ENCODE peak calls at places on chromosomes 2 and 18, in six cellular contexts. Q, G, R, B, A and Y are unnamed samples.

GRCh38 chr18:75341897-75342296 is 85.6 kb downstream of the SMIM21 start:
- DNase-seq in B (no peak), A (no peak), G (no peak), R (no peak), Q (no peak), Y (no peak)

GRCh38 chr2:181657379-181657778 is 474 bp upstream of the CERKL start:
- DNase-seq in G (no peak), A (no peak), R (no peak), B (no peak), Q (peak), Y (no peak)

GRCh38 chr18:35051978-35052377 is 10.8 kb downstream of the MAPRE2 start:
- DNase-seq in Q (no peak), B (peak), G (no peak), A (no peak), R (no peak), Y (no peak)

GRCh38 chr2:54977149-54977548 is 73.1 kb downstream of the RTN4 start:
- DNase-seq in G (no peak), B (no peak), Q (no peak), A (no peak), R (no peak), Y (no peak)

GRCh38 chr18:49472459-49472858 is 12.0 kb upstream of the DYM start:
- DNase-seq in A (no peak), Q (no peak), R (no peak), B (no peak), G (no peak), Y (no peak)

GRCh38 chr2:122117371-122117770 is 361.9 kb downstream of the TSN start:
- DNase-seq in G (no peak), Q (no peak), R (no peak), A (no peak), B (no peak), Y (no peak)

GRCh38 chr2:222907790-222908431 is 47.1 kb downstream of the ACSL3 start:
- DNase-seq in G (no peak), B (peak), R (peak), Q (peak), A (no peak), Y (no peak)

GRCh38 chr2:226781471-226781870 is 18.1 kb downstream of the IRS1 start:
- DNase-seq in A (no peak), G (no peak), R (peak), B (no peak), Q (peak), Y (no peak)

GRCh38 chr2:64768426-64769033 is 114.8 kb upstream of the SERTAD2 start:
- DNase-seq in R (no peak), Q (peak), G (no peak), B (no peak), A (no peak), Y (no peak)

GRCh38 chr2:48131503-48132293 is 225.4 kb upstream of the FBXO11 start:
- DNase-seq in R (peak), A (no peak), Q (no peak), G (no peak), B (peak), Y (no peak)

GRCh38 chr2:48124592-48124991 is 218.3 kb upstream of the FBXO11 start:
- DNase-seq in B (no peak), Q (no peak), R (peak), G (no peak), A (no peak), Y (no peak)

GRCh38 chr2:48126180-48126579 is 219.9 kb upstream of the FBXO11 start:
- DNase-seq in A (no peak), B (peak), Q (no peak), G (no peak), R (peak), Y (no peak)

GRCh38 chr2:48127612-48128191 is 221.4 kb upstream of the FBXO11 start:
- DNase-seq in Q (no peak), G (no peak), B (no peak), A (no peak), R (peak), Y (no peak)

DNA sequence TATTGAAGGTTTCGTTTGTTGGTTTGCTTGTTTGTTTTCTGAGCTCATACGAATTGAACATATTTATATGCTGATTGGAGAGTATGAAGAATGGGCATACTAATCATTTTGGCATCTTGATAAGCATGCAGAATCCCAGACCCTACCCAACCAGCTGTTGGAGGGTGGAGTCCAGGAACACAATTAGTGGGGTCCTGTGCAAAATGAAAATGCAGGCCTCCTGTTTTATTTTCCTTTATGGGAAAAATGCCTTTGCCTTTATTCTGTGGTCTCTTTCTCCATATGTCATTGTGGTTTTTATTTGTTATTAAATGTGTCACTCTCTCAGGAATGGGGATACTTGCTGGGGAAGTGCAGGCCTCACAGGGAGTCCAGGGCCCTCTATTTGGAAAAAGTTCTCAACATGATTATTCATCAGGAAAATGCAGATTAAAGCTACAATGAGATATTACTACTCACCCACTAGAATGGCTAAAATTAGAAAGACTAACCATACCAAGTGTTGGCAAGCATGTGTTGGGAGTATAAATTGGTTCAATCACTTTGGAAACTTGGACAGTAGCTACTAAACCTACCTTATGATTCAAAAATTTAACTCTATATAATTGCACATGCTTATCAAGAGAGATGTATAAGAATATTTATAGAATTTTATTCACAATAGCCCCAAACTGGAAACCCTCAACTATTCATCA is 223.1 kb upstream of the FBXO11 start:
- DNase-seq in A (no peak), R (no peak), Q (no peak), G (no peak), B (no peak), Y (no peak)
- TF ChIP-seq CTCF in A (no peak), R (no peak), Q (no peak), G (no peak), B (no peak), Y (no peak)

GRCh38 chr2:88691339-88692183 is at the start of gene RPIA:
- DNase-seq in R (peak), A (peak), G (peak), B (peak), Q (peak), Y (peak)

GRCh38 chr2:88692187-88692586 is 714 bp downstream of the RPIA start:
- DNase-seq in Q (peak), A (no peak), G (peak), B (peak), R (peak), Y (no peak)

GRCh38 chr2:88687384-88687783 is 4.1 kb upstream of the RPIA start:
- DNase-seq in B (no peak), G (no peak), R (no peak), Q (no peak), A (no peak), Y (no peak)

GRCh38 chr2:88694015-88694414 is 2.5 kb downstream of the RPIA start:
- DNase-seq in G (no peak), B (no peak), R (no peak), Q (no peak), A (no peak), Y (no peak)

GRCh38 chr2:88690591-88691338 is 708 bp upstream of the RPIA start:
- DNase-seq in B (no peak), A (no peak), G (peak), R (peak), Q (peak), Y (no peak)
- TF ChIP-seq CTCF in B (peak), A (peak), G (peak), R (peak), Q (peak), Y (no peak)

GRCh38 chr2:98634406-98635092 is 26.2 kb downstream of the UNC50 start:
- DNase-seq in R (peak), A (no peak), G (no peak), B (no peak), Q (peak), Y (no peak)
- TF ChIP-seq CTCF in R (peak), A (peak), G (no peak), B (no peak), Q (peak), Y (peak)

GRCh38 chr2:187442378-187442777 is 5.7 kb downstream of the CALCRL start:
- DNase-seq in R (no peak), B (no peak), G (no peak), A (no peak), Q (no peak), Y (no peak)
- TF ChIP-seq CTCF in R (peak), B (peak), G (no peak), A (peak), Q (no peak), Y (peak)

GRCh38 chr2:30475542-30475941 is 28.5 kb downstream of the LCLAT1 start:
- DNase-seq in A (no peak), G (no peak), R (peak), B (peak), Q (no peak), Y (no peak)
- TF ChIP-seq CTCF in A (no peak), G (no peak), R (no peak), B (peak), Q (no peak), Y (peak)